ENCODE peak calls at places on chromosomes 6 and 20, in five cellular contexts. B is CD8-positive, alpha-beta T cell; E is H9; A is fibroblast of pulmonary artery; R is glutamatergic neuron. I is an unnamed sample.

GRCh38 chr6:32116674-32117073 is 7.5 kb upstream of the TNXB start:
- DNase-seq in R (no peak), E (no peak), B (no peak), A (no peak), I (no peak)

GRCh38 chr20:23412026-23412425 is 9.3 kb downstream of the NAPB start:
- DNase-seq in E (no peak), A (peak), B (no peak), R (no peak), I (no peak)

GRCh38 chr20:56348306-56348695 is 10.5 kb upstream of the FAM210B start:
- DNase-seq in R (no peak), B (no peak), E (no peak), A (peak), I (no peak)

GRCh38 chr6:79421707-79422484 is 115.3 kb downstream of the LCA5 start:
- DNase-seq in A (peak), B (no peak), R (no peak), E (no peak), I (peak)

GRCh38 chr20:8094845-8095244 is 37.2 kb upstream of the PLCB1 start:
- DNase-seq in A (peak), E (no peak), B (no peak), R (no peak), I (no peak)

GRCh38 chr6:151616091-151616513 is 122.3 kb downstream of the CCDC170 start:
- DNase-seq in E (peak), B (no peak), A (no peak), R (no peak), I (no peak)

GRCh38 chr6:157760589-157761330 is 62.3 kb upstream of the SNX9 start:
- DNase-seq in E (no peak), R (no peak), A (peak), B (no peak), I (peak)

GRCh38 chr6:72464791-72465691 is 156.8 kb upstream of the KCNQ5 start:
- DNase-seq in E (no peak), B (no peak), R (no peak), A (peak), I (peak)

GRCh38 chr6:7267071-7267470 is 45.9 kb downstream of the SSR1 start:
- DNase-seq in A (no peak), E (no peak), R (no peak), B (no peak), I (no peak)

GRCh38 chr6:137723273-137724017 is 143.6 kb upstream of the TNFAIP3 start:
- DNase-seq in B (no peak), E (no peak), A (no peak), R (no peak), I (no peak)

GRCh38 chr6:137259349-137259748 is 40.2 kb upstream of the IFNGR1 start:
- DNase-seq in E (no peak), A (peak), R (no peak), B (no peak), I (no peak)

GRCh38 chr6:31049518-31049917 is 39.2 kb downstream of the MUC22 start:
- DNase-seq in B (no peak), E (no peak), R (no peak), A (no peak), I (no peak)

GRCh38 chr20:17680128-17680835 is 1.8 kb downstream of the RRBP1 start:
- DNase-seq in E (no peak), R (peak), A (peak), B (no peak), I (peak)

GRCh38 chr20:38889792-38890496 is 36.3 kb upstream of the FAM83D start:
- DNase-seq in A (no peak), E (no peak), B (no peak), R (no peak), I (no peak)

GRCh38 chr20:51301026-51301425 is 241.5 kb downstream of the NFATC2 start:
- DNase-seq in A (no peak), B (no peak), R (no peak), E (no peak), I (no peak)

GRCh38 chr6:43733471-43734293 is 36.3 kb upstream of the VEGFA start:
- DNase-seq in R (no peak), B (peak), E (peak), A (no peak), I (no peak)

GRCh38 chr20:32344835-32345506 is 13.2 kb upstream of the ASXL1 start:
- DNase-seq in A (no peak), E (peak), B (no peak), R (no peak), I (no peak)

GRCh38 chr20:12555369-12555768 is 453.4 kb upstream of the SPTLC3 start:
- DNase-seq in R (no peak), B (no peak), E (no peak), A (no peak), I (no peak)

GRCh38 chr6:13712485-13712990 is 903 bp upstream of the RANBP9 start:
- DNase-seq in B (no peak), E (no peak), A (peak), R (no peak), I (no peak)

GRCh38 chr6:170454512-170455285 is 98.4 kb downstream of the PSMB1 start:
- DNase-seq in B (no peak), A (no peak), R (no peak), E (no peak), I (no peak)

GRCh38 chr6:44661221-44661609 is 273.7 kb downstream of the CDC5L start:
- DNase-seq in B (no peak), E (no peak), R (no peak), A (no peak), I (peak)

GRCh38 chr20:45322952-45323383 is 14.9 kb upstream of the MATN4 start:
- DNase-seq in E (no peak), A (peak), R (no peak), B (no peak), I (no peak)

DNA sequence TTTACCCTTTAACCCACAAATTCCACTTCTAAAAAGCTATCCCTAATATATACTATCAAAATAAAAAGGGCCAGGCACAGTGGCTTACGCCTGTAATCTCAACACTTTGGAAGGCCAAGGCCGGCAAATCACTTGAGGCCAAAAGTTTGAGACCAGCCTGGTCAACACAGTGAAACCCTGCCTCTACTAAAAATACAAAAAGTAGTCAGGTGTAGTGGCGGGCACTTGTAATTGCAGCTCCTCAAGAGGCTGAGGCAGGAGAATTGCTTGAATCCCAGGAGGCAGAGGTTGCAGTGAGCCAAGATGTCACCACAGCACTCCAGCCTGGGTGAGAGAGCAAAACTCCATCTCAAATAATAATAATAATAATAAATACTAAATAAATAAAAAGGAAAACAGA is 82.5 kb downstream of the TRIM27 start:
- DNase-seq in A (no peak), E (peak), B (no peak), R (no peak), I (no peak)
- TF ChIP-seq CTCF in A (peak), E (peak), B (no peak), R (peak), I (no peak)

GRCh38 chr6:45949256-45949655 is 66.4 kb downstream of the CLIC5 start:
- DNase-seq in B (no peak), A (no peak), R (no peak), E (no peak), I (peak)

GRCh38 chr6:45947807-45948206 is 67.9 kb downstream of the CLIC5 start:
- DNase-seq in A (no peak), R (no peak), B (no peak), E (no peak), I (no peak)

GRCh38 chr6:45946887-45947286 is 68.8 kb downstream of the CLIC5 start:
- DNase-seq in R (no peak), A (peak), B (no peak), E (no peak), I (peak)

GRCh38 chr6:45942953-45943352 is 72.7 kb downstream of the CLIC5 start:
- DNase-seq in B (no peak), A (no peak), R (no peak), E (no peak), I (no peak)

DNA sequence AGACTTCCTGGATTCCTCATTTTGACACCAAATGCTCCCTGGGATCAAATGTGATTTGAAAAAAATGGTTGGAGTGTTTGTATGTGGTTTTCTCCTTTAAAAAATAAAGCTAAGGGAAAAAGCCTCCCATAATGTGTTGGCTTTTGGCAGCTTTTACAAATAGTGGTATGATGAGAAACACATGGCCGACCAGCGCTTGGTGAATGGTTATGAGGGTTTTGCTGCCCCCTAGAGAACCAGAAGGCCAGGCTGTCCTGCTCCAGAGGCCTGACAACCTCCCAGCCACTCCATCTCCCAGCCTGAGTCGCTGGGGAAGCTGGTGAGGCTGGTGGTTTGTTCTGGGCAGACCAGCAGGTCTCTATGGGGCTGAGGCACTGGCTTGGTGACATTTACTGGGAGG is 69.3 kb downstream of the CLIC5 start:
- DNase-seq in R (no peak), B (no peak), A (peak), E (peak), I (peak)
- TF ChIP-seq CTCF in R (no peak), B (no peak), A (peak), E (peak), I (peak)

GRCh38 chr20:4809707-4810106 is 88.0 kb downstream of the PRND start:
- DNase-seq in B (no peak), R (no peak), E (no peak), A (no peak), I (no peak)

GRCh38 chr20:4811257-4811656 is 89.5 kb downstream of the PRND start:
- DNase-seq in A (no peak), E (no peak), R (no peak), B (no peak), I (no peak)

GRCh38 chr20:4808872-4809271 is 87.2 kb downstream of the PRND start:
- DNase-seq in B (no peak), R (no peak), A (no peak), E (no peak), I (peak)

GRCh38 chr20:4811661-4812181 is 90.0 kb downstream of the PRND start:
- DNase-seq in B (peak), E (no peak), R (no peak), A (no peak), I (no peak)

DNA sequence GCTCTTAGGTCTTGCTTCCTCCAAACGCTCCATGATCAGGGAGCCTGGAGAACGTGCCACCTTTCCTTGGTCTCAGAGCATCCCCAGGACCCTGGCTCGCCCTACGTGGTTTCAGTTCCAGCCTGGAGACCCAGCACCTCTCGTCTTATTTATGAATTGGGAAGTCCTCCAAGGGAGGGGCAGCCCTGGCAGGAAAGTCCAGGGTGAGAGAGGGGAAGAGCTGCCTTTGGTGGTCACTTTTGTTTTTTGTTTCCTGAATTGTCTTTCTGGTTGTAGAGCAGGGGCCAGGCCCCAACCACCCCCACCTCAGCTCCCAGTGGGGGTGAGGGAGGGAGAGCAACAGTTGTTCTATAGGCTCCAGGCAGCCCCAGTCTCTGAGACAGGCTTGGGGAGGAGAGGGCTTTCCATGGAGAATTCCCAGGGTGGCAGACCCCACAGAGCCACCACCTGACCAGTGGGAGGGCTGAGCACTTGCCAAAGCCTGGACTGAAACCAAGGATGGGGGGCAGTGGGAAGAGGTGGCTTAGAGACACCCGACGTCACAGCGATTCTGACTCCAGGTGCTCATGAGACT is 88.8 kb downstream of the PRND start:
- DNase-seq in A (no peak), E (no peak), R (no peak), B (no peak), I (no peak)
- TF ChIP-seq CTCF in A (no peak), E (no peak), R (no peak), B (no peak), I (no peak)

DNA sequence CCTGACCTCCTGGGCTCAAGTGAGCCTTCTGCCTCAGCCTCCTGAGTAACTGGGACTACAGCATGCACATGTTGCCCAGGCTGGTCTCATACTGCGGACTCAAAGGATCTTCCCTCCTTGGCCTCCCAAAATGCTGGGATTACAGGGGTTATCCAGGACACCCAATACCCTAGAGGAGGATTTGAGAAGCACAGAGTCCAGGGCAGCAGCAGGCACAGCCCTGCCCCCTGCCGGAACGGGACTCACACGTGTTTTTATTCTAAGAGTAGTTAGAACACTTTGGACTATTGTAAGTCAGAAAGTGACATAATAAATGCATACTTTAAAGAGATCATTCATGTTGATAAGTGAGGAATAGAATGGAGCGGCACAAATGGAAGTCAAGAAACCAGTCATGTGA is 80.2 kb downstream of the C6orf118 start:
- DNase-seq in B (no peak), E (no peak), A (no peak), R (no peak), I (no peak)
- TF ChIP-seq CTCF in B (no peak), E (peak), A (no peak), R (no peak), I (no peak)

GRCh38 chr6:108524528-108525218 is 36.0 kb upstream of the FOXO3 start:
- DNase-seq in R (no peak), E (no peak), A (peak), B (no peak), I (peak)

GRCh38 chr6:108521616-108522107 is 39.1 kb upstream of the FOXO3 start:
- DNase-seq in A (no peak), B (no peak), E (no peak), R (no peak), I (no peak)

GRCh38 chr6:108523697-108524096 is 37.0 kb upstream of the FOXO3 start:
- DNase-seq in E (no peak), A (no peak), R (no peak), B (no peak), I (no peak)

GRCh38 chr6:108518714-108519576 is 41.8 kb upstream of the FOXO3 start:
- DNase-seq in A (peak), E (peak), B (no peak), R (peak), I (no peak)
- TF ChIP-seq CTCF in A (peak), E (peak), B (no peak), R (peak), I (peak)

GRCh38 chr6:161038229-161039003 is 46.8 kb downstream of the MAP3K4 start:
- DNase-seq in A (peak), R (no peak), E (no peak), B (no peak), I (peak)
- TF ChIP-seq CTCF in A (peak), R (no peak), E (no peak), B (no peak), I (peak)